ENCODE peak calls at places on chromosomes 5 and 9, in nine cellular contexts. One of them, this sample, is unnamed.

GRCh38 chr5:66553368-66553912 is 42.8 kb upstream of the MAST4 start:
- DNase-seq in adrenal gland: no peak
- DNase-seq in body of pancreas: no peak
- DNase-seq in IMR-90: no peak
- DNase-seq in tibial nerve: no peak
- DNase-seq in ovary: no peak
- DNase-seq in endothelial cell of umbilical vein: no peak
- DNase-seq in lower leg skin: no peak
- DNase-seq in testis: no peak
- DNase-seq in this sample: no peak

GRCh38 chr5:119016125-119016774 is 27.9 kb upstream of the DTWD2 start:
- DNase-seq in adrenal gland: no peak
- DNase-seq in body of pancreas: no peak
- DNase-seq in IMR-90: no peak
- DNase-seq in tibial nerve: no peak
- DNase-seq in ovary: no peak
- DNase-seq in endothelial cell of umbilical vein: no peak
- DNase-seq in lower leg skin: no peak
- DNase-seq in testis: no peak
- DNase-seq in this sample: no peak

GRCh38 chr5:93062548-93062947 is 518.5 kb downstream of the NR2F1-AS1 start:
- DNase-seq in adrenal gland: no peak
- DNase-seq in body of pancreas: no peak
- DNase-seq in IMR-90: no peak
- DNase-seq in tibial nerve: no peak
- DNase-seq in ovary: no peak
- DNase-seq in endothelial cell of umbilical vein: peak; percentile 6
- DNase-seq in lower leg skin: no peak
- DNase-seq in testis: no peak
- DNase-seq in this sample: no peak

GRCh38 chr5:5716665-5717064 is 294.2 kb downstream of the ICE1 start:
- DNase-seq in adrenal gland: no peak
- DNase-seq in body of pancreas: no peak
- DNase-seq in IMR-90: no peak
- DNase-seq in tibial nerve: no peak
- DNase-seq in ovary: no peak
- DNase-seq in endothelial cell of umbilical vein: no peak
- DNase-seq in lower leg skin: no peak
- DNase-seq in testis: no peak
- DNase-seq in this sample: no peak

GRCh38 chr9:133830310-133830709 is 92.2 kb upstream of the SARDH start:
- DNase-seq in adrenal gland: no peak
- DNase-seq in body of pancreas: no peak
- DNase-seq in IMR-90: peak; percentile 16
- DNase-seq in tibial nerve: no peak
- DNase-seq in ovary: no peak
- DNase-seq in endothelial cell of umbilical vein: no peak
- DNase-seq in lower leg skin: no peak
- DNase-seq in testis: no peak
- DNase-seq in this sample: no peak

GRCh38 chr5:56328753-56329560 is 95.8 kb upstream of the ANKRD55 start:
- DNase-seq in adrenal gland: no peak
- DNase-seq in body of pancreas: no peak
- DNase-seq in IMR-90: peak; percentile 76
- DNase-seq in tibial nerve: no peak
- DNase-seq in ovary: no peak
- DNase-seq in endothelial cell of umbilical vein: peak; percentile 72
- DNase-seq in lower leg skin: no peak
- DNase-seq in testis: no peak
- DNase-seq in this sample: no peak

GRCh38 chr5:32687167-32687831 is 23.8 kb upstream of the NPR3 start:
- DNase-seq in adrenal gland: peak; percentile 41
- DNase-seq in body of pancreas: peak; percentile 80
- DNase-seq in IMR-90: peak; percentile 19
- DNase-seq in tibial nerve: peak; percentile 33
- DNase-seq in ovary: no peak
- DNase-seq in endothelial cell of umbilical vein: no peak
- DNase-seq in lower leg skin: no peak
- DNase-seq in testis: peak; percentile 34
- DNase-seq in this sample: no peak

GRCh38 chr9:38384990-38385848 is 7.3 kb upstream of the ALDH1B1 start:
- DNase-seq in adrenal gland: no peak
- DNase-seq in body of pancreas: no peak
- DNase-seq in IMR-90: no peak
- DNase-seq in tibial nerve: no peak
- DNase-seq in ovary: no peak
- DNase-seq in endothelial cell of umbilical vein: peak; percentile 13
- DNase-seq in lower leg skin: no peak
- DNase-seq in testis: no peak
- DNase-seq in this sample: no peak

GRCh38 chr9:98880311-98881015 is 63.2 kb upstream of the COL15A1 start:
- DNase-seq in adrenal gland: no peak
- DNase-seq in body of pancreas: peak; percentile 78
- DNase-seq in IMR-90: no peak
- DNase-seq in tibial nerve: no peak
- DNase-seq in ovary: peak; percentile 74
- DNase-seq in endothelial cell of umbilical vein: no peak
- DNase-seq in lower leg skin: peak; percentile 81
- DNase-seq in testis: peak; percentile 60
- DNase-seq in this sample: no peak

GRCh38 chr5:7039058-7039457 is 325.8 kb downstream of the TENT4A start:
- DNase-seq in adrenal gland: no peak
- DNase-seq in body of pancreas: no peak
- DNase-seq in IMR-90: no peak
- DNase-seq in tibial nerve: no peak
- DNase-seq in ovary: no peak
- DNase-seq in endothelial cell of umbilical vein: no peak
- DNase-seq in lower leg skin: no peak
- DNase-seq in testis: no peak
- DNase-seq in this sample: no peak

GRCh38 chr5:62720036-62720441 is 141.4 kb downstream of the LRRC70 start:
- DNase-seq in adrenal gland: peak; percentile 16
- DNase-seq in body of pancreas: peak; percentile 32
- DNase-seq in IMR-90: peak; percentile 21
- DNase-seq in tibial nerve: no peak
- DNase-seq in ovary: peak; percentile 34
- DNase-seq in endothelial cell of umbilical vein: peak; percentile 25
- DNase-seq in lower leg skin: no peak
- DNase-seq in testis: peak; percentile 36
- DNase-seq in this sample: no peak

GRCh38 chr9:95836072-95836471 is 39.4 kb upstream of the ERCC6L2 start:
- DNase-seq in adrenal gland: no peak
- DNase-seq in body of pancreas: no peak
- DNase-seq in IMR-90: peak; percentile 68
- DNase-seq in tibial nerve: no peak
- DNase-seq in ovary: no peak
- DNase-seq in endothelial cell of umbilical vein: no peak
- DNase-seq in lower leg skin: no peak
- DNase-seq in testis: no peak
- DNase-seq in this sample: no peak

GRCh38 chr9:79847074-79847473 is 275.3 kb downstream of the TLE4 start:
- DNase-seq in adrenal gland: no peak
- DNase-seq in body of pancreas: no peak
- DNase-seq in IMR-90: no peak
- DNase-seq in tibial nerve: no peak
- DNase-seq in ovary: no peak
- DNase-seq in endothelial cell of umbilical vein: no peak
- DNase-seq in lower leg skin: no peak
- DNase-seq in testis: no peak
- DNase-seq in this sample: no peak

GRCh38 chr9:124126571-124127289 is 115.2 kb downstream of the LHX2 start:
- DNase-seq in adrenal gland: peak; percentile 74
- DNase-seq in body of pancreas: peak; percentile 80
- DNase-seq in IMR-90: peak; percentile 65
- DNase-seq in tibial nerve: peak; percentile 70
- DNase-seq in ovary: peak; percentile 76
- DNase-seq in endothelial cell of umbilical vein: peak; percentile 67
- DNase-seq in lower leg skin: peak; percentile 93
- DNase-seq in testis: peak; percentile 88
- DNase-seq in this sample: peak; percentile 59

GRCh38 chr5:5078009-5078897 is 61.9 kb upstream of the ADAMTS16 start:
- DNase-seq in adrenal gland: no peak
- DNase-seq in body of pancreas: no peak
- DNase-seq in IMR-90: no peak
- DNase-seq in tibial nerve: no peak
- DNase-seq in ovary: no peak
- DNase-seq in endothelial cell of umbilical vein: no peak
- DNase-seq in lower leg skin: no peak
- DNase-seq in testis: no peak
- DNase-seq in this sample: no peak

GRCh38 chr9:133585481-133586367 is 23.5 kb downstream of the FAM163B start:
- DNase-seq in adrenal gland: no peak
- DNase-seq in body of pancreas: no peak
- DNase-seq in IMR-90: no peak
- DNase-seq in tibial nerve: no peak
- DNase-seq in ovary: no peak
- DNase-seq in endothelial cell of umbilical vein: no peak
- DNase-seq in lower leg skin: no peak
- DNase-seq in testis: no peak
- DNase-seq in this sample: no peak

GRCh38 chr5:111931658-111932057 is 174.7 kb upstream of the NREP start:
- DNase-seq in adrenal gland: no peak
- DNase-seq in body of pancreas: no peak
- DNase-seq in IMR-90: no peak
- DNase-seq in tibial nerve: no peak
- DNase-seq in ovary: no peak
- DNase-seq in endothelial cell of umbilical vein: no peak
- DNase-seq in lower leg skin: no peak
- DNase-seq in testis: no peak
- DNase-seq in this sample: no peak

GRCh38 chr5:125381290-125381689 is 634.9 kb upstream of the ZNF608 start:
- DNase-seq in adrenal gland: no peak
- DNase-seq in body of pancreas: no peak
- DNase-seq in IMR-90: no peak
- DNase-seq in tibial nerve: no peak
- DNase-seq in ovary: no peak
- DNase-seq in endothelial cell of umbilical vein: no peak
- DNase-seq in lower leg skin: no peak
- DNase-seq in testis: no peak
- DNase-seq in this sample: no peak

GRCh38 chr5:137315534-137316345 is 183.4 kb downstream of the SPOCK1 start:
- DNase-seq in adrenal gland: no peak
- DNase-seq in body of pancreas: peak; percentile 30
- DNase-seq in IMR-90: no peak
- DNase-seq in tibial nerve: peak; percentile 64
- DNase-seq in ovary: no peak
- DNase-seq in endothelial cell of umbilical vein: no peak
- DNase-seq in lower leg skin: peak; percentile 88
- DNase-seq in testis: no peak
- DNase-seq in this sample: no peak

GRCh38 chr9:120902824-120903608 is 23.6 kb downstream of the TRAF1 start:
- DNase-seq in adrenal gland: no peak
- DNase-seq in body of pancreas: no peak
- DNase-seq in IMR-90: no peak
- DNase-seq in tibial nerve: no peak
- DNase-seq in ovary: no peak
- DNase-seq in endothelial cell of umbilical vein: no peak
- DNase-seq in lower leg skin: peak; percentile 74
- DNase-seq in testis: no peak
- DNase-seq in this sample: no peak

GRCh38 chr9:120904061-120904998 is 22.3 kb downstream of the TRAF1 start:
- DNase-seq in adrenal gland: no peak
- DNase-seq in body of pancreas: no peak
- DNase-seq in IMR-90: no peak
- DNase-seq in tibial nerve: no peak
- DNase-seq in ovary: no peak
- DNase-seq in endothelial cell of umbilical vein: no peak
- DNase-seq in lower leg skin: peak; percentile 82
- DNase-seq in testis: no peak
- DNase-seq in this sample: no peak

GRCh38 chr9:120900821-120901220 is 23.8 kb upstream of the PHF19 start:
- DNase-seq in adrenal gland: no peak
- DNase-seq in body of pancreas: no peak
- DNase-seq in IMR-90: no peak
- DNase-seq in tibial nerve: no peak
- DNase-seq in ovary: no peak
- DNase-seq in endothelial cell of umbilical vein: no peak
- DNase-seq in lower leg skin: no peak
- DNase-seq in testis: no peak
- DNase-seq in this sample: no peak

GRCh38 chr9:120901704-120902103 is 24.7 kb upstream of the PHF19 start:
- DNase-seq in adrenal gland: no peak
- DNase-seq in body of pancreas: no peak
- DNase-seq in IMR-90: no peak
- DNase-seq in tibial nerve: no peak
- DNase-seq in ovary: no peak
- DNase-seq in endothelial cell of umbilical vein: no peak
- DNase-seq in lower leg skin: no peak
- DNase-seq in testis: no peak
- DNase-seq in this sample: no peak

GRCh38 chr9:120902286-120902685 is 24.3 kb downstream of the TRAF1 start:
- DNase-seq in adrenal gland: no peak
- DNase-seq in body of pancreas: no peak
- DNase-seq in IMR-90: no peak
- DNase-seq in tibial nerve: no peak
- DNase-seq in ovary: no peak
- DNase-seq in endothelial cell of umbilical vein: no peak
- DNase-seq in lower leg skin: no peak
- DNase-seq in testis: no peak
- DNase-seq in this sample: no peak
- TF ChIP-seq POLR2A in adrenal gland: no peak
- TF ChIP-seq POLR2A in body of pancreas: no peak
- TF ChIP-seq POLR2A in IMR-90: no peak
- TF ChIP-seq POLR2A in tibial nerve: no peak
- TF ChIP-seq POLR2A in ovary: no peak
- TF ChIP-seq POLR2A in endothelial cell of umbilical vein: no peak
- TF ChIP-seq POLR2A in lower leg skin: no peak
- TF ChIP-seq POLR2A in testis: no peak
- TF ChIP-seq POLR2A in this sample: no peak

GRCh38 chr5:39427633-39428032 is 2.9 kb upstream of the DAB2 start:
- DNase-seq in adrenal gland: no peak
- DNase-seq in body of pancreas: no peak
- DNase-seq in IMR-90: no peak
- DNase-seq in tibial nerve: no peak
- DNase-seq in ovary: no peak
- DNase-seq in endothelial cell of umbilical vein: peak; percentile 84
- DNase-seq in lower leg skin: no peak
- DNase-seq in testis: no peak
- DNase-seq in this sample: no peak
- H3K4me3 ChIP-seq in adrenal gland: no peak overlapping the region
- H3K4me3 ChIP-seq in body of pancreas: no peak overlapping the region
- H3K4me3 ChIP-seq in IMR-90: no peak overlapping the region
- H3K4me3 ChIP-seq in tibial nerve: no peak overlapping the region
- H3K4me3 ChIP-seq in ovary: no peak overlapping the region
- H3K4me3 ChIP-seq in endothelial cell of umbilical vein: no peak overlapping the region
- H3K4me3 ChIP-seq in lower leg skin: no peak overlapping the region
- H3K4me3 ChIP-seq in testis: no peak overlapping the region
- H3K4me3 ChIP-seq in this sample: no peak overlapping the region

GRCh38 chr9:89390068-89390555 is 71.8 kb downstream of the SECISBP2 start:
- DNase-seq in adrenal gland: no peak
- DNase-seq in body of pancreas: no peak
- DNase-seq in IMR-90: no peak
- DNase-seq in tibial nerve: no peak
- DNase-seq in ovary: no peak
- DNase-seq in endothelial cell of umbilical vein: no peak
- DNase-seq in lower leg skin: no peak
- DNase-seq in testis: no peak
- DNase-seq in this sample: no peak
- TF ChIP-seq POLR2A in adrenal gland: no peak
- TF ChIP-seq POLR2A in body of pancreas: no peak
- TF ChIP-seq POLR2A in IMR-90: no peak
- TF ChIP-seq POLR2A in tibial nerve: no peak
- TF ChIP-seq POLR2A in ovary: no peak
- TF ChIP-seq POLR2A in endothelial cell of umbilical vein: no peak
- TF ChIP-seq POLR2A in lower leg skin: no peak
- TF ChIP-seq POLR2A in testis: no peak
- TF ChIP-seq POLR2A in this sample: no peak

GRCh38 chr9:94806307-94806893 is 79.9 kb downstream of the AOPEP start:
- DNase-seq in adrenal gland: no peak
- DNase-seq in body of pancreas: no peak
- DNase-seq in IMR-90: no peak
- DNase-seq in tibial nerve: no peak
- DNase-seq in ovary: no peak
- DNase-seq in endothelial cell of umbilical vein: peak; percentile 67
- DNase-seq in lower leg skin: no peak
- DNase-seq in testis: no peak
- DNase-seq in this sample: no peak
- H3K4me3 ChIP-seq in adrenal gland: no peak overlapping the region
- H3K4me3 ChIP-seq in body of pancreas: no peak overlapping the region
- H3K4me3 ChIP-seq in IMR-90: no peak overlapping the region
- H3K4me3 ChIP-seq in tibial nerve: no peak overlapping the region
- H3K4me3 ChIP-seq in ovary: no peak overlapping the region
- H3K4me3 ChIP-seq in endothelial cell of umbilical vein: no peak overlapping the region
- H3K4me3 ChIP-seq in lower leg skin: no peak overlapping the region
- H3K4me3 ChIP-seq in testis: no peak overlapping the region
- H3K4me3 ChIP-seq in this sample: no peak overlapping the region

This sample was measured in heart left ventricle.